ENCODE peak calls at places on chromosomes 5 and 9, in ten cellular contexts. Z is MM.1S; E is NCI-H460; K is IMR-90; P is CD8-positive, alpha-beta T cell; R is pons; D is neural crest cell; G is GM23338; X is GM19239; A is HTR-8/SVneo. S is an unnamed sample.
A peak's percentile ranks its signal among the peaks of the same experiment; 100 is the strongest.

GRCh38 chr5:132747064-132747692 is at the start of gene CCNI2:
- DNase-seq in R (no peak), D (peak; percentile 14), A (peak; percentile 23), Z (no peak), X (peak; percentile 39), G (peak; percentile 64), E (no peak), K (no peak), P (peak; percentile 34), S (peak; percentile 60)

GRCh38 chr5:175688352-175689146 is 30.7 kb downstream of the HRH2 start:
- DNase-seq in R (no peak), E (no peak), D (no peak), Z (no peak), K (no peak), X (no peak), P (no peak), A (no peak), G (no peak), S (no peak)

GRCh38 chr5:68012429-68012828 is 203.1 kb upstream of the PIK3R1 start:
- DNase-seq in E (no peak), P (no peak), R (no peak), G (no peak), Z (no peak), X (no peak), A (no peak), K (peak; percentile 4), D (no peak), S (no peak)

GRCh38 chr9:110641350-110641749 is 27.2 kb upstream of the MUSK start:
- DNase-seq in A (no peak), K (no peak), D (no peak), G (no peak), E (no peak), X (no peak), R (no peak), Z (no peak), P (no peak), S (no peak)

GRCh38 chr9:101146508-101146907 is 118.0 kb downstream of the PLPPR1 start:
- DNase-seq in D (no peak), P (no peak), E (no peak), G (no peak), X (no peak), Z (no peak), R (no peak), K (no peak), A (no peak), S (no peak)

GRCh38 chr9:107439991-107440456 is 49.5 kb downstream of the KLF4 start:
- DNase-seq in P (no peak), A (no peak), Z (no peak), E (no peak), K (no peak), X (no peak), D (no peak), R (no peak), G (no peak), S (no peak)

GRCh38 chr5:39518516-39518915 is 93.7 kb upstream of the DAB2 start:
- DNase-seq in X (no peak), P (no peak), K (peak; percentile 85), R (peak; percentile 28), Z (no peak), A (no peak), G (peak; percentile 25), E (no peak), D (no peak), S (no peak)

GRCh38 chr9:97441729-97442128 is 29.8 kb downstream of the TDRD7 start:
- DNase-seq in Z (no peak), A (no peak), G (no peak), X (no peak), P (no peak), E (no peak), R (no peak), D (no peak), K (no peak), S (no peak)

GRCh38 chr5:123599171-123599570 is 87.2 kb downstream of the CSNK1G3 start:
- DNase-seq in R (peak; percentile 55), P (no peak), G (no peak), X (no peak), K (peak; percentile 12), A (no peak), E (no peak), D (no peak), Z (no peak), S (no peak)

GRCh38 chr5:145294321-145294720 is 540.8 kb downstream of the PRELID2 start:
- DNase-seq in K (peak; percentile 20), X (no peak), G (no peak), P (no peak), D (no peak), E (no peak), A (no peak), Z (no peak), R (no peak), S (no peak)

GRCh38 chr5:148268556-148268955 is at the start of gene SPINK13:
- DNase-seq in D (no peak), K (peak; percentile 64), A (peak; percentile 2), E (peak; percentile 21), G (no peak), X (no peak), Z (no peak), R (no peak), P (no peak), S (no peak)

GRCh38 chr9:96874201-96874785 is 20.0 kb upstream of the ZNF782 start:
- DNase-seq in K (no peak), P (no peak), D (no peak), X (no peak), G (no peak), R (no peak), A (no peak), E (no peak), Z (no peak), S (no peak)

GRCh38 chr5:172833691-172834569 is at the start of gene ERGIC1:
- DNase-seq in G (peak; percentile 89), A (peak; percentile 78), P (no peak), D (peak; percentile 74), Z (peak; percentile 87), X (peak; percentile 77), K (peak; percentile 78), E (peak; percentile 71), R (peak; percentile 81), S (peak; percentile 84)

GRCh38 chr5:78666041-78666444 is 17.5 kb upstream of the LHFPL2 start:
- DNase-seq in P (no peak), D (no peak), A (no peak), R (no peak), X (no peak), E (no peak), Z (no peak), K (peak; percentile 63), G (no peak), S (no peak)

GRCh38 chr5:52455920-52456319 is 331.8 kb upstream of the ITGA1 start:
- DNase-seq in K (no peak), A (no peak), R (no peak), E (no peak), Z (no peak), G (no peak), P (no peak), D (no peak), X (no peak), S (no peak)

GRCh38 chr5:75091597-75091996 is 39.2 kb upstream of the GCNT4 start:
- DNase-seq in G (no peak), D (no peak), A (no peak), K (no peak), X (no peak), Z (no peak), E (no peak), R (no peak), P (no peak), S (no peak)

GRCh38 chr5:154193636-154194035 is 3.1 kb downstream of the GALNT10 start:
- DNase-seq in X (no peak), Z (no peak), G (no peak), K (peak; percentile 37), E (no peak), A (no peak), P (no peak), R (no peak), D (no peak), S (no peak)

GRCh38 chr9:87008667-87009066 is 61.4 kb upstream of the GAS1 start:
- DNase-seq in R (peak; percentile 3), A (no peak), E (no peak), Z (no peak), D (no peak), P (no peak), K (no peak), G (no peak), X (no peak), S (no peak)

GRCh38 chr5:177100714-177101121 is 14.0 kb downstream of the FGFR4 start:
- DNase-seq in X (no peak), E (no peak), D (no peak), G (no peak), A (no peak), P (no peak), Z (no peak), K (peak; percentile 48), R (no peak), S (no peak)

GRCh38 chr5:159181152-159181551 is 28.2 kb downstream of the RNF145 start:
- DNase-seq in P (no peak), R (no peak), G (no peak), A (no peak), X (peak; percentile 4), E (no peak), D (no peak), Z (no peak), K (peak; percentile 46), S (no peak)

GRCh38 chr5:147225938-147226337 is 8.9 kb upstream of the STK32A start:
- DNase-seq in K (no peak), X (no peak), P (no peak), A (no peak), G (peak; percentile 17), R (no peak), E (no peak), Z (no peak), D (no peak), S (no peak)